ENCODE peak calls at places on chromosomes 13 and 19, in five cellular contexts. T is GM12865, G is body of pancreas, F is colonic mucosa, O is Calu3. Z is an unnamed sample.
A peak's percentile ranks its signal among the peaks of the same experiment; 100 is the strongest.

GRCh38 chr19:47437500-47437899 is 18.2 kb upstream of the MEIS3 start:
- DNase-seq in G (no peak), O (no peak), F (no peak), T (no peak), Z (no peak)

GRCh38 chr13:48775804-48776203 is 122.1 kb downstream of the CYSLTR2 start:
- DNase-seq in T (no peak), F (no peak), G (no peak), O (no peak), Z (peak; percentile 91)

GRCh38 chr19:1236566-1236965 is 1.2 kb downstream of the CBARP start:
- DNase-seq in F (no peak), O (no peak), T (no peak), G (no peak), Z (no peak)

GRCh38 chr13:24684600-24684998 is 4.4 kb downstream of the ATP12A start:
- DNase-seq in O (no peak), G (no peak), T (peak; percentile 66), F (no peak), Z (peak; percentile 35)

GRCh38 chr13:50494110-50494509 is 349.4 kb downstream of the DLEU7 start:
- DNase-seq in T (no peak), G (no peak), F (no peak), O (no peak), Z (no peak)

GRCh38 chr13:34357435-34358232 is 539.7 kb downstream of the RFC3 start:
- DNase-seq in G (no peak), F (no peak), T (peak; percentile 5), O (no peak), Z (no peak)

GRCh38 chr19:52248256-52248655 is 21.1 kb upstream of the ZNF766 start:
- DNase-seq in T (no peak), O (no peak), G (peak; percentile 73), F (peak; percentile 62), Z (no peak)

GRCh38 chr19:19372656-19373416 is 32.6 kb upstream of the GATAD2A start:
- DNase-seq in F (peak; percentile 89), G (peak; percentile 52), O (peak; percentile 46), T (peak; percentile 89), Z (no peak)

GRCh38 chr13:37617162-37617561 is 18.6 kb upstream of the POSTN start:
- DNase-seq in O (peak; percentile 3), F (no peak), G (no peak), T (no peak), Z (peak; percentile 42)

GRCh38 chr19:5997371-5997770 is 19.4 kb upstream of the RANBP3 start:
- DNase-seq in O (no peak), T (no peak), F (no peak), G (no peak), Z (no peak)
- TF ChIP-seq CTCF in O (no peak), T (no peak), F (no peak), G (no peak), Z (peak; percentile 23)

DNA sequence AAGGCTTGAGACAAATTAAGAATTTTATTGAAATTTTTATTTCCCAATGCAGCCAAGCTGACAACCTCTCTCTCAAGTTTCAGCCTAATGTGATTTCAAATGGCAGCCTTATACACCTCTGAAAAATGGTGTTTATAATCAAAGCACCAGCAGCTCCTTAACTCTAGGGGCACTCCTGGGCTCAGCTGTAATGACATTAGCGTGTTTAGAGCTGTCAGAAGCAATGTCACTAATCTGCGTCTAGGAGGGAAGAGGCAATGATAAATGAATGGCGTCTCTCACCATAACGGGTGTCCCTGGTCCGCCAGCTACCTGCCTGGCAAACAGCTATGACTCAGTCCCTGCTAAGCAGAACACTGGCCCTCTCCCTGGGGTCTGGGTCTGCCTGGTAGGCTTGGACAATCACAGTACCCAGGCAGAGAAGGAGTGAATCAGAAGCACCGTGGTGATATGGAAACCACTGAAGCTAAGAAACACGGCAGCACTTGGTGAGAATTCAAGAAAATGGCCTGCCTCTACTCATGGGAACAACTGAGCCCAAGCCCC is 131.8 kb upstream of the VSTM2B start:
- DNase-seq in G (no peak), O (no peak), T (no peak), F (no peak), Z (no peak)
- TF ChIP-seq CTCF in G (no peak), O (no peak), T (no peak), F (no peak), Z (no peak)

GRCh38 chr19:44718441-44719261 is 19.7 kb downstream of the CEACAM16 start:
- DNase-seq in G (peak; percentile 97), T (no peak), F (peak; percentile 90), O (peak; percentile 41), Z (no peak)

GRCh38 chr19:44719262-44719701 is 20.3 kb downstream of the CEACAM16 start:
- DNase-seq in G (no peak), O (no peak), F (peak; percentile 66), T (no peak), Z (no peak)

GRCh38 chr19:44723299-44723951 is 24.5 kb downstream of the CEACAM16 start:
- DNase-seq in O (no peak), F (no peak), G (no peak), T (no peak), Z (no peak)

GRCh38 chr19:44722131-44723121 is 23.5 kb downstream of the CEACAM16 start:
- DNase-seq in F (no peak), O (no peak), G (no peak), T (peak; percentile 85), Z (no peak)

GRCh38 chr19:44720945-44721344 is 22.0 kb downstream of the CEACAM16 start:
- DNase-seq in T (peak; percentile 55), O (no peak), F (no peak), G (no peak), Z (no peak)
- TF ChIP-seq CTCF in T (no peak), O (no peak), F (no peak), G (no peak), Z (no peak)

GRCh38 chr13:45879666-45880065 is 28.1 kb upstream of the SIAH3 start:
- DNase-seq in T (peak; percentile 31), O (peak; percentile 43), F (no peak), G (peak; percentile 50), Z (no peak)
- TF ChIP-seq CTCF in T (peak; percentile 42), O (peak; percentile 12), F (no peak), G (no peak), Z (peak; percentile 57)